ENCODE peak calls at places on chromosomes 16 and 17, in eight cellular contexts. V, J, E, O, P, A, Q and Y are unnamed samples.

GRCh38 chr16:2977440-2977839 is 2.8 kb downstream of the PKMYT1 start:
- DNase-seq in V (no peak), J (peak), E (no peak), O (no peak), P (peak), A (no peak), Q (no peak), Y (no peak)

GRCh38 chr17:4326608-4327007 is 39.9 kb downstream of the UBE2G1 start:
- DNase-seq in V (no peak), J (no peak), E (no peak), O (no peak), P (no peak), A (no peak), Q (no peak), Y (no peak)

GRCh38 chr16:11514283-11514682 is 72.4 kb downstream of the LITAF start:
- DNase-seq in V (no peak), J (no peak), E (no peak), O (no peak), P (no peak), A (peak), Q (no peak), Y (no peak)

GRCh38 chr17:42456223-42457106 is 2.2 kb upstream of the ATP6V0A1 start:
- DNase-seq in V (peak), J (no peak), E (no peak), O (no peak), P (no peak), A (no peak), Q (peak), Y (no peak)

GRCh38 chr17:72409405-72410002 is 288.7 kb downstream of the SOX9 start:
- DNase-seq in V (no peak), J (no peak), E (no peak), O (no peak), P (no peak), A (no peak), Q (no peak), Y (no peak)

GRCh38 chr17:37827905-37828304 is 83.0 kb upstream of the HNF1B start:
- DNase-seq in V (no peak), J (no peak), E (no peak), O (no peak), P (no peak), A (no peak), Q (no peak), Y (no peak)

GRCh38 chr16:77897831-77898540 is 109.6 kb downstream of the VAT1L start:
- DNase-seq in V (no peak), J (no peak), E (no peak), O (no peak), P (no peak), A (no peak), Q (no peak), Y (no peak)

GRCh38 chr17:19978803-19979202 is 1.2 kb upstream of the AKAP10 start:
- DNase-seq in V (no peak), J (no peak), E (no peak), O (no peak), P (no peak), A (no peak), Q (no peak), Y (no peak)

GRCh38 chr17:28953444-28954118 is 2.3 kb upstream of the PHF12 start:
- DNase-seq in V (peak), J (peak), E (peak), O (peak), P (peak), A (no peak), Q (peak), Y (no peak)

GRCh38 chr17:57856792-57857620 is 7.2 kb upstream of the MRPS23 start:
- DNase-seq in V (no peak), J (no peak), E (no peak), O (no peak), P (no peak), A (no peak), Q (no peak), Y (no peak)

DNA sequence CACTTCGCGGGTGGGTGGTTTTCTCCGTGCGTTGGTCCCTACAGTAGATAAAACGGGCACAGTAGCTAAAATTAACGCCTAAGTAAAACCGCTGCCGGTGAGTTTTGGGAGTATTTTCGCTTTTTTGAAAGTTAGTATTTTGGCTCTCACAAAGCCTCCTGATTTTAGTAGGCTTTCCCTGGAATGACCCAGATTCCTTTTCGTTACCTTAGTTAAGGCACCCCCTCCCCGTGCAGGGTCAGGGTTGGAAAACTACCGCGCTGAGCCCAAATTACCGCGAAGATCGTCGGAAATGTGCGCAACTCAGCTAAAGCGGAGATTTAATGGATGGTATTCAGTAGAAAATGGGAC is 28.3 kb upstream of the ST6GALNAC1 start:
- DNase-seq in V (no peak), J (no peak), E (no peak), O (no peak), P (no peak), A (no peak), Q (no peak), Y (no peak)
- TF ChIP-seq CTCF in V (no peak), J (no peak), E (no peak), O (no peak), P (peak), A (no peak), Q (no peak), Y (peak)

GRCh38 chr16:84647830-84648594 is at the start of gene KLHL36:
- DNase-seq in V (no peak), J (peak), E (peak), O (no peak), P (peak), A (peak), Q (peak), Y (peak)
- TF ChIP-seq CTCF in V (no peak), J (no peak), E (no peak), O (no peak), P (peak), A (no peak), Q (peak), Y (peak)

DNA sequence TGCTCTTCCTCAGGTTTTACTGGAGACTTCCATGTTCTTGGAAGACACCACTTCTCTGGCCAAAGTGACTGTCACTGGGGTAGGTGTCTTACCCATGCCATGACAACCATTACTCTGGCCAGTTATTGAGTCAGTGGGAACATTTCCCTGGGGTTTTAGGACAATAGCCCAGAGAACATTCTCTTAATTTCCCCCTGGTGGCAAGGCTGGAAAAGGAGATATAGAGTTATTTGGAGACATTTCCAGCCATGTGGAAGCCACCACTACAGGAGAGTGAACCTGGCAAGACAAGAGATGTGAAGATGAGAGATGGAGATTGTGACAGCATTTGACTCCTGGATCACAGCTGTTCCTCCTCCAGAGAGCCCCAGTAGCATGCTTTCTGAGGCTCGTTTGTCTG is 106.2 kb downstream of the CDK5R1 start:
- DNase-seq in V (no peak), J (no peak), E (no peak), O (no peak), P (no peak), A (no peak), Q (no peak), Y (no peak)
- TF ChIP-seq CTCF in V (no peak), J (no peak), E (no peak), O (peak), P (no peak), A (no peak), Q (no peak), Y (peak)

GRCh38 chr17:35542990-35543389 is 5.5 kb upstream of the SLFN12L start:
- DNase-seq in V (no peak), J (no peak), E (no peak), O (no peak), P (no peak), A (no peak), Q (no peak), Y (no peak)

GRCh38 chr17:35539659-35540026 is 2.2 kb upstream of the SLFN12L start:
- DNase-seq in V (no peak), J (no peak), E (no peak), O (no peak), P (no peak), A (no peak), Q (no peak), Y (no peak)

GRCh38 chr17:35543856-35544255 is 6.4 kb upstream of the SLFN12L start:
- DNase-seq in V (no peak), J (no peak), E (no peak), O (peak), P (no peak), A (no peak), Q (peak), Y (no peak)

GRCh38 chr17:35541434-35541833 is 4.0 kb upstream of the SLFN12L start:
- DNase-seq in V (peak), J (no peak), E (no peak), O (no peak), P (no peak), A (no peak), Q (no peak), Y (no peak)

GRCh38 chr17:35540589-35541404 is 3.3 kb upstream of the SLFN12L start:
- DNase-seq in V (peak), J (no peak), E (no peak), O (peak), P (peak), A (peak), Q (peak), Y (no peak)
- TF ChIP-seq CTCF in V (no peak), J (no peak), E (no peak), O (no peak), P (no peak), A (no peak), Q (no peak), Y (no peak)

DNA sequence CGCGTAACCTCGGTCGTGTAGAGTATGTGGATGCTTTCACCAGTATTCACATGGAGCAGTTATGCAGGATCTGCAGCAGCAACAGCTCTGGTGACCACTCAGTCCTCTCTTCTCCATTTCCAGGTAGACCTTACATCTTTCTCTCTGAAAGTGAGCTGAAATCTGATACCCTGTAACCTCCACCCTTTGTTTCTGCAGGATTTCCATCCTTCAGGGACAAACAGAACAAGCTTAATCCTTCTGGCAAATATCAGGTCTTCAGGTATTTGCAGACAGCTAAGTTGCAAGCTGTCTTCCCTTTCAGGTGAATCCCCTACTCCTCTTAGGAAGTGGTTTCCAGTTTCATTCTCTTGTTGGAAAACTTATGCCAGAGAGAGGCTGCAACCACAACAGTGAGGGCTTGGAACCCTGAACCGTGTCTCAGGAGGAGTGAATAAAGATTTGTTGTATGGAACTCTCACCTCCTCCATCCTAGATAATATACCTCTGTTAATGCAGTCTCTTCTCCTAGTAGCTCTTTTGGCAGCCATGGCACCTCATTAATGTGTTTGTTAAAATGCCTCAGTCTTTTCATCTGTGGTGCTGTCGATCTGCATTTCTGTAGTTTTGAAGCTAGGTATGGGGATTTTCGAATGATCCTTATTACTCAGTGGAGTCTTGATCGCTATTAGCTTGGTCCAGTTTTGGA is 172.5 kb downstream of the PRKCA start:
- DNase-seq in V (no peak), J (no peak), E (no peak), O (no peak), P (no peak), A (no peak), Q (no peak), Y (no peak)
- TF ChIP-seq CTCF in V (no peak), J (no peak), E (no peak), O (no peak), P (no peak), A (no peak), Q (no peak), Y (no peak)

DNA sequence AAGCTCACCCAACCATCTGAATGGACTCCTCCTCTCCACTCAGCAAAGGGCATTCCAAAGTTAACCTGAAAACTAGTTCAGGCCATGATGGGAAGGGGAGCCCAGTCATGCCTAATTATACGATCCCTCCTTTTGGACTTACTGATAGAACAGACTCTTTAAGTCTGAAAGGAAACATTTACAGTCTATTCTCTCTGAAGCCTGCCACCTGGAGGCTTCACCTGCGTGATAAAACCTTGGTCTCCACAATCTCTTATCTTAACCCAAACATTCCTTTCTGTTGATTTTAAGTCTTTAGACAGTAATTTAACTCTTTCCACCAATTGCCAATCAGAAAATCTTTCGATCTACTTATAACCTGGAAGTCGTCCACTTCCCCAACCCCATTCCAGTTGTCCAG is 9.0 kb upstream of the MPP2 start:
- DNase-seq in V (no peak), J (no peak), E (no peak), O (no peak), P (no peak), A (no peak), Q (no peak), Y (no peak)
- TF ChIP-seq CTCF in V (no peak), J (no peak), E (no peak), O (no peak), P (no peak), A (no peak), Q (no peak), Y (no peak)

GRCh38 chr16:51767564-51767963 is 616.5 kb upstream of the SALL1 start:
- DNase-seq in V (no peak), J (no peak), E (no peak), O (no peak), P (no peak), A (no peak), Q (no peak), Y (no peak)

GRCh38 chr16:51773491-51773890 is 622.4 kb upstream of the SALL1 start:
- DNase-seq in V (no peak), J (no peak), E (no peak), O (no peak), P (no peak), A (no peak), Q (no peak), Y (no peak)

DNA sequence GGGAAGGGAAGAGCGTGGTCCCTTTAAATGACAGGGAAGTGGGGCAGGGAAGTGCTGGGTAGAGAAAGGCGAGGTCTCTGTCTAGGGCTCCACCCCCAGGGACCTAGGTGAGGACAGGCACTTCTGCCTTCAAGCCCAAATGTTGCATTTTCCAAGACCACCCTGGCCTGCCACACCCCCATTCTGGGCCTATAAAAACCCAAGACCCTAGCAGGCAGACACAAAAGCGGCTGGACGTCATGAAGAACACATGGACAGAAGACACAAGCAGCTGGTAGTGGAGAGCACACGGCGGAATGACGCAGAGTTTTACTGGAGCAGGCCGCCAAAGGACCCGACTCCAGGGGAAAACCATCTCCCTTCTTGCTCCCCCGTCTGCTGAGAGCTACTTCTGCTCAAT is 622.0 kb upstream of the SALL1 start:
- DNase-seq in V (no peak), J (no peak), E (no peak), O (no peak), P (no peak), A (no peak), Q (no peak), Y (no peak)
- TF ChIP-seq CTCF in V (no peak), J (no peak), E (no peak), O (no peak), P (no peak), A (no peak), Q (no peak), Y (no peak)

GRCh38 chr16:89821438-89822187 is 5.2 kb upstream of the FANCA start:
- DNase-seq in V (no peak), J (no peak), E (no peak), O (no peak), P (no peak), A (peak), Q (no peak), Y (no peak)

GRCh38 chr16:89826531-89827382 is 1.5 kb upstream of the SPIRE2 start:
- DNase-seq in V (no peak), J (no peak), E (no peak), O (no peak), P (no peak), A (no peak), Q (peak), Y (no peak)

GRCh38 chr16:89823087-89823823 is 5.0 kb upstream of the SPIRE2 start:
- DNase-seq in V (no peak), J (no peak), E (no peak), O (no peak), P (no peak), A (no peak), Q (no peak), Y (no peak)

GRCh38 chr16:89827383-89828198 is 684 bp upstream of the SPIRE2 start:
- DNase-seq in V (peak), J (peak), E (peak), O (peak), P (peak), A (peak), Q (peak), Y (no peak)

DNA sequence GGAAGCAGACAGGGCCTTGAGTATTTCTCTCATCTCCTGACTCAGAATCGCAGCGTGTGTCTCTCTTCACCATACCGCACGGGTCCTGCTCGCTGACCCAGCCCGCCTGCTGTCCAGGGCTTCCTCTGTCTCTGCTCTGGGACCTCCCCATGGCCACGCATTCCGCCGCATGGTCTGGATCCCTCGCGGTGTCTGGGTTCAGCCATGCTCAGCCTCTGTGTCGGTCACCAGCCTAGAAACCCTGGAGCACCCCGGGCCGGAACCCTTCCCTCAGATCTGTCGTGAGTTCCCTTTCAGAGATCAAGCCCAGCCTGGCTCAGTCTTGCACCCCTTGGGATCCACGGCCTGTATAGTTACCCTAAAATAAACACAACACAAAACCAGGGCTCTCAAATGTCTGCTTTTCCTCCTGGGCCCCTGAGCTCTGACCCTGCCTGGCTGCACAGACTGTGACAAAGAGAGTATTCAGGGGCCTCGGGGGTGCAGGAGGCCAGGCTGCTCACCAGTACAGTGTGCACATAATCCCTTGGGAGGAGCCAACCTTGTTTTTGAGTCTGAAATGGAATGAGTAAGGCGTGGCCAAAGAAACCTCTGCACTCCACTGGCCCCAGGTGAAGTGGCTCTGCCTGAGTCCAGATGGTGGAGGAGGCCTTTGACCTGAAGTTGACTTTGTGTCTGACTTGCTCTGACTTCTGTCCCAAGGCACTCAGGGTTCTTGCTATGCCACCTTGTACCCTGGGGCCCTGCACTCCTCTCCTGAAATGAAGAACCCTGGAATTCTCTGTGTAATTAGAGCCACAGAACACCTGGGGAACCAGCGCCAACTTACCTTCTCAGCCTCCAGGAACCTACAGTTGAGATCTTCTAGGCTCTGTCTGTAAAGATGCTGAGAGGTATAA is 5.8 kb upstream of the SPIRE2 start:
- DNase-seq in V (no peak), J (no peak), E (no peak), O (no peak), P (peak), A (no peak), Q (no peak), Y (no peak)
- TF ChIP-seq CTCF in V (no peak), J (no peak), E (no peak), O (no peak), P (no peak), A (no peak), Q (no peak), Y (no peak)